ENCODE peak calls at places on chromosomes 4 and X, in five cellular contexts. F is cardiac muscle cell, Z is astrocyte of the spinal cord, P is coronary artery, T is ovary. O is an unnamed sample.

GRCh38 chr4:39521253-39521908 is 5.9 kb downstream of the UGDH start:
- DNase-seq in F (peak), T (no peak), Z (peak), P (no peak), O (no peak)

GRCh38 chrX:70554081-70554480 is 109.4 kb downstream of the DLG3 start:
- DNase-seq in F (peak), P (no peak), T (no peak), Z (peak), O (no peak)

GRCh38 chr4:15234101-15234500 is 193.7 kb upstream of the C1QTNF7 start:
- DNase-seq in T (no peak), P (no peak), F (peak), Z (peak), O (peak)

GRCh38 chrX:10433296-10433965 is 187.0 kb downstream of the MID1 start:
- DNase-seq in P (no peak), Z (no peak), F (no peak), T (no peak), O (no peak)

GRCh38 chr4:163693776-163694175 is 199.3 kb downstream of the TMA16 start:
- DNase-seq in P (no peak), F (no peak), Z (peak), T (no peak), O (no peak)

GRCh38 chrX:68842351-68842750 is 13.5 kb downstream of the EFNB1 start:
- DNase-seq in P (no peak), F (no peak), T (no peak), Z (no peak), O (no peak)

GRCh38 chrX:39848243-39848642 is 249.5 kb downstream of the BCOR start:
- DNase-seq in Z (no peak), P (no peak), T (no peak), F (peak), O (no peak)

GRCh38 chr4:176054942-176055341 is 10.7 kb upstream of the WDR17 start:
- DNase-seq in F (no peak), P (no peak), T (no peak), Z (no peak), O (no peak)

GRCh38 chrX:5898463-5898862 is 330.2 kb downstream of the NLGN4X start:
- DNase-seq in T (no peak), F (no peak), P (no peak), Z (peak), O (no peak)

GRCh38 chrX:50871922-50872453 is 38.5 kb upstream of the BMP15 start:
- DNase-seq in Z (no peak), F (no peak), P (no peak), T (no peak), O (no peak)

GRCh38 chr4:40003986-40004385 is 26.3 kb upstream of the PDS5A start:
- DNase-seq in T (no peak), F (no peak), Z (peak), P (no peak), O (no peak)

GRCh38 chr4:89306486-89307184 is 965 bp downstream of the GPRIN3 start:
- DNase-seq in T (no peak), F (no peak), Z (no peak), P (no peak), O (no peak)

GRCh38 chrX:10597871-10598270 is 22.5 kb downstream of the MID1 start:
- DNase-seq in Z (no peak), P (no peak), T (no peak), F (peak), O (no peak)

GRCh38 chr4:183434264-183435045 is 10.0 kb upstream of the CDKN2AIP start:
- DNase-seq in T (peak), Z (no peak), P (no peak), F (no peak), O (no peak)

GRCh38 chr4:102469806-102470205 is 31.4 kb upstream of the NFKB1 start:
- DNase-seq in Z (no peak), F (no peak), T (no peak), P (no peak), O (no peak)

GRCh38 chrX:15564981-15565579 is 35.7 kb downstream of the ACE2 start:
- DNase-seq in F (peak), T (peak), P (peak), Z (peak), O (peak)

GRCh38 chr4:2286904-2287593 is 25.1 kb upstream of the MXD4 start:
- DNase-seq in P (no peak), F (peak), T (peak), Z (no peak), O (no peak)

GRCh38 chr4:7381890-7382633 is 52.7 kb downstream of the PSAPL1 start:
- DNase-seq in F (no peak), P (peak), T (no peak), Z (no peak), O (no peak)

GRCh38 chrX:132058050-132058449 is 34.9 kb downstream of the STK26 start:
- DNase-seq in F (no peak), P (no peak), Z (no peak), T (no peak), O (no peak)

GRCh38 chr4:47647544-47647943 is 162.5 kb downstream of the ATP10D start:
- DNase-seq in Z (no peak), T (no peak), P (no peak), F (peak), O (no peak)

GRCh38 chr4:54586343-54586953 is 71.3 kb upstream of the KIT start:
- DNase-seq in F (peak), P (no peak), Z (peak), T (no peak), O (peak)

GRCh38 chr4:134544303-134544761 is 342.7 kb upstream of the PABPC4L start:
- DNase-seq in P (no peak), Z (peak), F (peak), T (no peak), O (peak)

GRCh38 chrX:2324116-2324515 is 176.7 kb downstream of the DHRSX start:
- DNase-seq in F (no peak), P (no peak), T (no peak), Z (no peak), O (no peak)

GRCh38 chr4:7687796-7688195 is 251.9 kb downstream of the AFAP1 start:
- DNase-seq in Z (no peak), F (no peak), P (no peak), T (no peak), O (no peak)

GRCh38 chr4:73869130-73870055 is at the start of gene CXCL1:
- DNase-seq in P (peak), T (peak), Z (peak), F (peak), O (no peak)
- TF ChIP-seq CTCF in P (no peak), T (no peak), Z (peak), F (peak), O (no peak)

DNA sequence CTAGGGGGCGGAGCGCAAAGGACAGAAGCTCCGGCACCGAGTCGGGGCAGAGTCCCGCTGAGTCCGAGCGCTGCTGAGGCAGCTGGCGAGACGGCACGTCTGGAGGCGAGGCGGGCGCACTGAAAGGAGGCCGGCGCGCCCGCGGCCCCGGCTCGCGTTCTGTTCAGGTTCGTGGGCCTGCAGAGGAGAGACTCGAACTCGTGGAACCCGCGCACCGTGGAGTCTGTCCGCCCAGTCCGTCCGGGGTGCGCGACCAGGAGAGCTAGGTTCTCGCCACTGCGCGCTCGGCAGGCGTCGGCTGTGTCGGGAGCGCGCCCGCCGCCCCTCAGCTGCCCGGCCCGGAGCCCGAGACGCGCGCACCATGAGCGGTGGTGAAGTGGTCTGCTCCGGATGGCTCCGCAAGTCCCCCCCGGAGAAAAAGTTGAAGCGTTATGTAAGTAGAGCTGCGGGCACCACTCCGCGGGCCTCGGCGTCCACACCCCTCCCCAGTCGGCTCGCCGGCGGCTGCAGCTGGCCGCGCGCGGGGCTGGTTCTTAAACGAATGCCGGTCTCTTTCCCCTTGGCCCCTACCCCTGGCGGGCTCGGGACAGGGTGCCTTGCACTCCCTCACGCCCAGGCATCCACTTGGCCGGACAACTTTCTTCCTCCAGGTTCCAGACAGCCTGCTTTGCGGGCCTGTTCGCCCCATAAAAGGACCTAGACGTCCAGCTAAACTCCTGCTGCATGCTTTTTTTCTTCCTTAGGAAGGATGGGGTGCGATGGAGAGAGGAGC is at the start of gene GAB1:
- DNase-seq in Z (peak), T (peak), F (peak), P (no peak), O (no peak)
- H3K4me3 ChIP-seq in Z (peak), T (peak), F (peak), P (peak), O (peak)

GRCh38 chrX:136163694-136164093 is 16.4 kb downstream of the FHL1 start:
- DNase-seq in F (no peak), T (no peak), P (no peak), Z (no peak), O (no peak)

GRCh38 chrX:136168929-136169735 is 21.8 kb downstream of the FHL1 start:
- DNase-seq in P (peak), Z (peak), F (peak), T (no peak), O (peak)

GRCh38 chrX:136162827-136163427 is 15.6 kb downstream of the FHL1 start:
- DNase-seq in F (peak), P (no peak), Z (peak), T (peak), O (no peak)

GRCh38 chrX:136170109-136170800 is 22.9 kb downstream of the FHL1 start:
- DNase-seq in P (no peak), F (peak), T (no peak), Z (peak), O (no peak)

DNA sequence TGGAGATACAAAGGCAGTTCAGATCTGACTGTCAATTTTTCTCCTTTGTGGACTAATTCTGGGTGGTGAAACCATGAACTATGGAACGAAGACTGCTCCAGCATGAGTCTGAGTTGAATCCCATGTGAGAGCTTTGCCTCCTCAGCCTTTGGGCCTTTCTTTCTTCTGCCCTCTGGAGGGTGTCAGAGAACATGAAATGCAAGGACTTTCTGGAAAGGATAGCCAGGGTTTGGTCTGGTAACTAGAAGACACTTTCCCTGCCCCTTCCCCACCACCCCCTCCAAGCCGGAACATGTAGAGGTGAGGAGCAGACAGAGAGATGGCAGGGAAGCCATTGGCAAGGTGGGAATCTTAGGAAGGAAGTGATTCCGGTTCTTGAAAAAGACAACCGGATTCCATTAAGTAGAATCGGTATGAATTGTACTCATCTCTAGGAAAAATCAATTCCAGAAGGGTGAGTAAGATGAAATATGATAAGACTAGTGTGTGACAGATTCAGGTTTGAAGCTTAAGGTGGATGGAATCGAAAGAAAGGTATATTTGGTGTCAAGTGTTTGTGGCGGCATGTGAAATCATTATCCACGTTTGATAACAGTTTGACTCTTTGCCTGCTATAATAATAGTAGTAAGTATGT is 19.0 kb downstream of the FHL1 start:
- DNase-seq in F (peak), T (no peak), Z (peak), P (no peak), O (peak)
- TF ChIP-seq CTCF in F (peak), T (no peak), Z (peak), P (no peak), O (peak)

GRCh38 chr4:116180056-116180690 is 905.2 kb downstream of the TRAM1L1 start:
- DNase-seq in F (peak), T (no peak), P (no peak), Z (peak), O (no peak)
- H3K4me3 ChIP-seq in F (no peak), T (no peak), P (no peak), Z (no peak), O (no peak)

GRCh38 chrX:120377179-120377578 is 15.3 kb downstream of the ATP1B4 start:
- DNase-seq in Z (no peak), P (no peak), T (no peak), F (no peak), O (no peak)

GRCh38 chrX:120378570-120378969 is 16.7 kb downstream of the ATP1B4 start:
- DNase-seq in Z (no peak), F (no peak), T (no peak), P (no peak), O (no peak)

DNA sequence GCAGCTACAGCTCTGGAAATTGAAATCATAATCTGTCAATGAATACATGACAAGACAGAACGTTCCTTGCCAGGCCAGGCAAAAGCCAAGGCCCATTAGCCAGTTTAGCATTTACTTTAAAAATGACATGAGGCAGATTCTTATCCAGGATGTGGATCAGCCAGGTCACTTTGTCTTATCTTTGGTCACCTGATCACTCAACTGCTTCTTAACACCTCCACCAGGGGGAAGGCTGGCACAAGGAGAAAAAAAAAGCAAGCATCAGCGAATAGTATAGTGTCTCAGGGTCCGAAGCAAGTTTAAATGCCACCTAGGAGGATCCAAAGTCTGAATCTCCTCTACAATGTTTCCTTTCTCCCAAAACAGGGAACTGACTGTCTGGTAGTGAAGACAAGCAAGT is 18.8 kb downstream of the ATP1B4 start:
- DNase-seq in F (no peak), P (no peak), Z (peak), T (no peak), O (no peak)
- TF ChIP-seq CTCF in F (peak), P (no peak), Z (peak), T (no peak), O (no peak)

DNA sequence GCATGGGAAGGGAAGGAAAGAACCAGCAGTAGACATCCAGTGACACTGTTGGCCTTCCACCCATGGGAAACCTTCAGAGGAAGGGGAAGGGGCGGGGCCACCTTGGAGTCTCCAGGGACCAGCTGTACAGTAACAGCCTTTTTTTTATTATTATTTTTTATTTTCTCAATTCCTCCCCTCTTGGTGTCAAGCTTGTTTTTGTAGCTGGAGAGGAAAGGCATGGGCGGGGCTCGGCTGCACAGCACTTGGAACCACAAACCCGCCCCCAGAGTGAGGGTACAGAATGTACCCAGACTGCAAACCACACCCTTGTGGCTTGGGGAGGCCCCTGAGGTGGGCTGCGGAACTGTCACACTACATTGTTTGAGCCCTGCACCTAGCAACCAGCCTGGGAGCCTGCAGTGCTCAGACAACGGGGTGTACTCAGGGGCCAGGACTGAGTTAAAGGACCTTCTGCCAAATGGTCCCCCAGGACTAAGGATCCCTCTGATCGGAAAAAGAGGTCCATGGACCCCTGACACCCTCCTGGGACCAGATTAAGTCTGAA is 45.7 kb downstream of the PRPS1 start:
- DNase-seq in T (peak), Z (peak), F (peak), P (peak), O (no peak)
- H3K4me3 ChIP-seq in T (peak), Z (no peak), F (no peak), P (peak), O (no peak)